ENCODE peak calls at places on chromosomes 5 and 9, in six cellular contexts. X is A549, O is GM12878, H is HepG2, L is endothelial cell of umbilical vein, F is K562. I is an unnamed sample.

GRCh38 chr9:73179594-73179993 is 27.9 kb downstream of the ANXA1 start:
- DNase-seq in X (no peak), L (no peak), H (no peak), O (no peak), F (no peak), I (no peak)

GRCh38 chr5:154418344-154418820 is 27.4 kb upstream of the SAP30L start:
- DNase-seq in X (no peak), H (no peak), L (no peak), O (no peak), F (no peak), I (no peak)

GRCh38 chr5:110414360-110414759 is 312.1 kb downstream of the TMEM232 start:
- DNase-seq in L (no peak), F (no peak), H (peak), O (no peak), X (no peak), I (peak)

GRCh38 chr9:134661299-134661698 is 19.7 kb downstream of the COL5A1 start:
- DNase-seq in H (no peak), O (no peak), F (no peak), X (no peak), L (no peak), I (no peak)

GRCh38 chr5:144142826-144143167 is 27.7 kb downstream of the YIPF5 start:
- DNase-seq in L (no peak), O (no peak), H (no peak), F (no peak), X (no peak), I (peak)

GRCh38 chr5:113089653-113090335 is 113.2 kb downstream of the DCP2 start:
- DNase-seq in O (no peak), F (no peak), L (peak), X (no peak), H (no peak), I (no peak)

GRCh38 chr9:37412431-37413151 is 9.9 kb upstream of the GRHPR start:
- DNase-seq in F (no peak), O (no peak), L (no peak), X (no peak), H (no peak), I (no peak)

GRCh38 chr5:108104448-108104847 is 277.4 kb downstream of the FBXL17 start:
- DNase-seq in O (no peak), X (no peak), L (no peak), F (no peak), H (no peak), I (no peak)

GRCh38 chr5:35242695-35243258 is 12.5 kb upstream of the PRLR start:
- DNase-seq in O (no peak), L (no peak), X (no peak), F (no peak), H (no peak), I (no peak)

GRCh38 chr5:146079695-146080361 is 25.5 kb downstream of the PLAC8L1 start:
- DNase-seq in H (no peak), L (no peak), O (peak), X (no peak), F (no peak), I (peak)

GRCh38 chr5:77563475-77563874 is 71.4 kb upstream of the WDR41 start:
- DNase-seq in O (no peak), F (no peak), X (no peak), H (no peak), L (no peak), I (no peak)

GRCh38 chr9:129203556-129203909 is 25.5 kb upstream of the IER5L start:
- DNase-seq in X (no peak), F (no peak), O (no peak), L (no peak), H (no peak), I (no peak)

GRCh38 chr9:129007035-129007765 is 20.9 kb downstream of the SH3GLB2 start:
- DNase-seq in F (no peak), L (no peak), O (no peak), H (no peak), X (no peak), I (no peak)

GRCh38 chr9:126151671-126152050 is 175.0 kb upstream of the MVB12B start:
- DNase-seq in H (no peak), F (no peak), O (no peak), X (no peak), L (no peak), I (no peak)

GRCh38 chr5:134460551-134460950 is 48.9 kb upstream of the CDKN2AIPNL start:
- DNase-seq in H (no peak), F (peak), O (no peak), X (no peak), L (no peak), I (no peak)

GRCh38 chr5:118007262-118007661 is 981.1 kb downstream of the DTWD2 start:
- DNase-seq in F (no peak), L (no peak), X (no peak), O (no peak), H (no peak), I (no peak)

GRCh38 chr9:96020300-96020821 is 144.9 kb downstream of the ERCC6L2 start:
- DNase-seq in X (no peak), F (no peak), H (no peak), L (no peak), O (no peak), I (no peak)

GRCh38 chr9:35254237-35254636 is 92.4 kb downstream of the UNC13B start:
- DNase-seq in O (no peak), L (no peak), F (no peak), X (no peak), H (no peak), I (peak)

GRCh38 chr9:133589454-133590227 is 19.5 kb downstream of the FAM163B start:
- DNase-seq in L (no peak), X (no peak), H (no peak), F (peak), O (no peak), I (no peak)
- TF ChIP-seq MYC in L (no peak), X (no peak), H (no peak), F (no peak), O (no peak), I (no peak)

DNA sequence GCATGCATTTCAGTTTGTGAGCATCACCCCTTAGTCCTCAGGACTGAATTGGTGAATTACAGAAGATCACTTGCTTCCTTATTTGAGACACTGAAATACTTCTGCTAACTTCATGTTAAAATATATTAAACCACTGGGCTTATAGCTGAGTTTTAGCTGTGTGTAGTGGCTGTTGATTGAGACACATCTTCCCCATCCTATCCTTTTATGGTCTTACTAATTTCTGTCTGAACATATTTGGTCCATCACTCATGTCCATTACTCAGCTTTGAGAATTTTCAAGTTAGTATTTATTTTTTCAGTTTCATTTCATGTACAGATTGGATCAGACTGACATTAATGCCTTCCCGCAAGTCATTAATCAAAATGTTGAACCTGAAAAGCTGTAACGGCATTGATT is 295.9 kb downstream of the PSAT1 start:
- DNase-seq in H (no peak), F (no peak), L (no peak), O (no peak), X (no peak), I (no peak)
- TF ChIP-seq MYC in H (no peak), F (no peak), L (no peak), O (no peak), X (no peak), I (no peak)

GRCh38 chr5:99243111-99243510 is 314.3 kb upstream of the CHD1 start:
- DNase-seq in H (no peak), O (no peak), F (no peak), L (no peak), X (no peak), I (no peak)
- TF ChIP-seq MYC in H (no peak), O (no peak), F (no peak), L (no peak), X (no peak), I (no peak)

DNA sequence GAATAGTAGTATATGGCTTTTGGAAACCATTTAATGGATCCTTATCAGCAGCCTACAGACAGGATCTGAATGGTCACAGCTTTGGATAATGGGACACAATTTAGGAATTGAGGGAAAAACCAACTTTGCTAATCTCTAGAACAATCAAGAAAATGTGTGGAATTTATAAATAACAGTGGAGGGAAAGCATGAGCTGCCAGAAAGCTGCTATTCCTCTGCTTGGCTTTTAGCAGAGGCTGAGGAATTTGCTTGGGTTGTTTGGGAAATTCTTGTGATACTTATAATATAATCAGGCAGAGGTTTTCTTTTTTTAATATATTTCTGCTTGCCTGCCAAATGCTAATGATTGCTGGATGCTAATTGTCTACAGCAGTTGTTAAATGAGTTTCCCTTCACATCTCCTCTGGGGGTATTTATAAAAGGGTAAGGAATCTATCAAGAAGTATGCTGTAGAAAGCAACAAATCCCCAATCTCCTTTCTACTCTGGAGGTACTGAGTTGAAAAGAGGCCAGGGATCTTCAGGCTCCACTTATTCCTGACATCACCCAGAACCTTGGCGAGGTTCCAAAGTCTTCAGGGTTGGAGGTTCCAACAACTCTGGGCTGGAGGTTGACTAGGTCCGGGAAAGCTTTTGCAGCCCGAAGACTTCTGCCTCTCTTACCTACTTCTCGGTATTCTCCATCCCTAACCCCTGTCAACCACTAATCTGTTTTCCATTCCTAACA is 60.3 kb upstream of the TMED7 start:
- DNase-seq in L (no peak), F (no peak), X (no peak), H (no peak), O (no peak), I (no peak)
- TF ChIP-seq MYC in L (no peak), F (no peak), X (no peak), H (no peak), O (no peak), I (no peak)

GRCh38 chr5:80146036-80146435 is 109.8 kb downstream of the SERINC5 start:
- DNase-seq in O (no peak), X (no peak), F (no peak), L (no peak), H (no peak), I (no peak)
- TF ChIP-seq MYC in O (no peak), X (no peak), F (no peak), L (no peak), H (no peak), I (no peak)

GRCh38 chr9:100669968-100670367 is 92.1 kb downstream of the CAVIN4 start:
- DNase-seq in F (no peak), H (no peak), O (no peak), X (no peak), L (no peak), I (no peak)
- TF ChIP-seq MYC in F (no peak), H (no peak), O (no peak), X (no peak), L (no peak), I (no peak)

I was measured in NB4.